ENCODE peak calls at places on chromosomes 2 and 18, in seven cellular contexts. P is AG04450; H is GM20000; E is CD4-positive, alpha-beta T cell; M is fibroblast of lung; D is fibroblast of the aortic adventitia; I is neural crest cell. C is an unnamed sample.

GRCh38 chr2:121377676-121378075 is 92.7 kb upstream of the TFCP2L1 start:
- DNase-seq in P (no peak), H (no peak), E (no peak), M (no peak), D (no peak), I (no peak), C (peak; percentile 27)

GRCh38 chr2:101111917-101112771 is 39.0 kb downstream of the TBC1D8 start:
- DNase-seq in P (peak; percentile 20), H (no peak), E (no peak), M (peak; percentile 93), D (peak; percentile 85), I (no peak), C (no peak)

GRCh38 chr2:119407430-119408220 is 24.0 kb upstream of the TMEM37 start:
- DNase-seq in P (peak; percentile 43), H (peak; percentile 75), E (no peak), M (peak; percentile 72), D (peak; percentile 73), I (peak; percentile 70), C (peak; percentile 41)

GRCh38 chr2:62536873-62537547 is 31.0 kb upstream of the TMEM17 start:
- DNase-seq in P (no peak), H (no peak), E (no peak), M (no peak), D (no peak), I (no peak), C (no peak)

GRCh38 chr2:227415538-227416424 is 28.0 kb upstream of the SCYGR1 start:
- DNase-seq in P (no peak), H (no peak), E (no peak), M (peak; percentile 85), D (peak; percentile 85), I (no peak), C (peak; percentile 56)

GRCh38 chr2:45741451-45741850 is 90.0 kb downstream of the PRKCE start:
- DNase-seq in P (no peak), H (no peak), E (no peak), M (peak; percentile 59), D (no peak), I (no peak), C (peak; percentile 6)

GRCh38 chr18:1422634-1423033 is 518.0 kb downstream of the ADCYAP1 start:
- DNase-seq in P (no peak), H (no peak), E (no peak), M (no peak), D (no peak), I (no peak), C (no peak)

GRCh38 chr2:96537734-96538486 is 1.4 kb downstream of the ARID5A start:
- DNase-seq in P (no peak), H (no peak), E (peak; percentile 45), M (no peak), D (no peak), I (no peak), C (no peak)

GRCh38 chr2:24623535-24623934 is 132.5 kb downstream of the NCOA1 start:
- DNase-seq in P (no peak), H (no peak), E (no peak), M (no peak), D (no peak), I (no peak), C (no peak)

GRCh38 chr2:3349211-3349693 is 28.4 kb downstream of the EIPR1 start:
- DNase-seq in P (no peak), H (no peak), E (no peak), M (no peak), D (peak; percentile 27), I (no peak), C (no peak)

GRCh38 chr18:23702606-23703005 is 13.4 kb downstream of the LAMA3 start:
- DNase-seq in P (no peak), H (no peak), E (no peak), M (no peak), D (no peak), I (no peak), C (no peak)

GRCh38 chr18:45151645-45152044 is 463.6 kb upstream of the SLC14A2 start:
- DNase-seq in P (no peak), H (no peak), E (no peak), M (no peak), D (no peak), I (no peak), C (no peak)

GRCh38 chr18:37361223-37362157 is 204.1 kb downstream of the CELF4 start:
- DNase-seq in P (no peak), H (no peak), E (no peak), M (no peak), D (no peak), I (no peak), C (no peak)

GRCh38 chr18:24964213-24964612 is 387.8 kb downstream of the ZNF521 start:
- DNase-seq in P (no peak), H (no peak), E (no peak), M (peak; percentile 43), D (no peak), I (no peak), C (no peak)

GRCh38 chr2:136008205-136008865 is 22.9 kb upstream of the DARS1 start:
- DNase-seq in P (no peak), H (no peak), E (peak; percentile 30), M (no peak), D (no peak), I (no peak), C (no peak)

GRCh38 chr2:181517685-181518301 is 60.6 kb downstream of the ITGA4 start:
- DNase-seq in P (no peak), H (no peak), E (peak; percentile 5), M (no peak), D (no peak), I (no peak), C (no peak)

GRCh38 chr2:41204315-41204714 is 752.4 kb upstream of the SLC8A1 start:
- DNase-seq in P (no peak), H (no peak), E (no peak), M (no peak), D (no peak), I (no peak), C (no peak)

GRCh38 chr18:49030138-49030537 is 79.4 kb upstream of the SMAD7 start:
- DNase-seq in P (no peak), H (no peak), E (no peak), M (no peak), D (peak; percentile 30), I (no peak), C (no peak)

GRCh38 chr2:226795281-226796011 is 4.2 kb downstream of the IRS1 start:
- DNase-seq in P (no peak), H (no peak), E (no peak), M (peak; percentile 40), D (no peak), I (no peak), C (peak; percentile 56)

GRCh38 chr2:108219688-108220087 is 20.1 kb upstream of the SULT1C3 start:
- DNase-seq in P (no peak), H (no peak), E (no peak), M (no peak), D (no peak), I (no peak), C (no peak)

GRCh38 chr18:1232867-1233266 is 328.2 kb downstream of the ADCYAP1 start:
- DNase-seq in P (no peak), H (no peak), E (no peak), M (no peak), D (no peak), I (no peak), C (no peak)

GRCh38 chr18:36217348-36217747 is 30.1 kb downstream of the MOCOS start:
- DNase-seq in P (no peak), H (no peak), E (no peak), M (no peak), D (no peak), I (no peak), C (no peak)

GRCh38 chr18:77088977-77089795 is 43.4 kb downstream of the MBP start:
- DNase-seq in P (no peak), H (no peak), E (no peak), M (no peak), D (no peak), I (no peak), C (no peak)

GRCh38 chr18:36095936-36096519 is 28.7 kb upstream of the RPRD1A start:
- DNase-seq in P (peak; percentile 54), H (peak; percentile 47), E (no peak), M (peak; percentile 90), D (peak; percentile 89), I (no peak), C (peak; percentile 64)

GRCh38 chr2:100976634-100977391 is 25.3 kb upstream of the RPL31 start:
- DNase-seq in P (no peak), H (peak; percentile 76), E (no peak), M (no peak), D (no peak), I (no peak), C (no peak)

GRCh38 chr2:199484927-199485326 is 27.2 kb upstream of the SATB2 start:
- DNase-seq in P (no peak), H (no peak), E (no peak), M (no peak), D (peak; percentile 21), I (no peak), C (peak; percentile 18)
- TF ChIP-seq CTCF in P (peak; percentile 43), H (no peak), E (no peak), M (no peak), D (peak; percentile 34), I (no peak), C (peak; percentile 47)

GRCh38 chr2:158457826-158458616 is 1.3 kb downstream of the PKP4 start:
- DNase-seq in P (no peak), H (peak; percentile 74), E (peak; percentile 44), M (peak; percentile 40), D (peak; percentile 47), I (peak; percentile 56), C (peak; percentile 58)

GRCh38 chr2:158457092-158457825 is 507 bp downstream of the PKP4 start:
- DNase-seq in P (no peak), H (peak; percentile 70), E (peak; percentile 30), M (peak; percentile 63), D (peak; percentile 56), I (peak; percentile 58), C (peak; percentile 48)

GRCh38 chr2:158459161-158460003 is 2.6 kb downstream of the PKP4 start:
- DNase-seq in P (no peak), H (no peak), E (no peak), M (no peak), D (peak; percentile 25), I (no peak), C (no peak)

GRCh38 chr2:158458617-158458920 is 1.8 kb downstream of the PKP4 start:
- DNase-seq in P (no peak), H (no peak), E (no peak), M (no peak), D (peak; percentile 38), I (no peak), C (no peak)

GRCh38 chr2:158456309-158457066 is at the start of the genes CCDC148 and PKP4:
- DNase-seq in P (peak; percentile 76), H (peak; percentile 97), E (peak; percentile 78), M (peak; percentile 88), D (peak; percentile 84), I (peak; percentile 79), C (peak; percentile 88)
- TF ChIP-seq CTCF in P (peak; percentile 22), H (no peak), E (no peak), M (peak; percentile 15), D (peak; percentile 47), I (no peak), C (no peak)

GRCh38 chr2:202056611-202057010 is 16.4 kb upstream of the KIAA2012 start:
- DNase-seq in P (no peak), H (no peak), E (no peak), M (peak; percentile 47), D (peak; percentile 27), I (no peak), C (no peak)
- TF ChIP-seq CTCF in P (peak; percentile 58), H (no peak), E (peak; percentile 24), M (peak; percentile 29), D (peak; percentile 37), I (peak; percentile 53), C (peak; percentile 73)

DNA sequence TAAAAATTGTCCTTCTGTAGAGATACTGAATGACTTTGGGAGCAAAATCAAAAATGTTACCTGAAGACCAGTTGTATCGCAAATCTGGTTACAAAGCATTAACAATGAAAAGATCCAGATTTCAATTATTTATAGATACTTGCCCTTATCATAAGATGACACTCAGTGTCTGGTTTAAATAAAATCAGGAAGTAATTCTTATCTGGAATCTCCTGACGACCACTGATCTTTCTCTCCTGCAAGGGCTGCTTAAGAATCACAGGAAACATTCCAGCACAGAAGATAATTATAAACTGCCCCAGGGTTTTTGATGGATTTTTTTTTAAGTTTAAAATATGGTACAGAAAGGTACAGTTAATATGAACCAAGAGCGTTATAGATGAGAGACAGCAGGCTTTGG is 205.7 kb downstream of the ALK start:
- DNase-seq in P (no peak), H (no peak), E (no peak), M (no peak), D (no peak), I (no peak), C (no peak)
- TF ChIP-seq CTCF in P (no peak), H (no peak), E (no peak), M (no peak), D (no peak), I (no peak), C (no peak)